ENCODE peak calls at places on chromosomes 11 and 22, in four cellular contexts. M is C1 segment of cervical spinal cord, A is aorta, R is HCT116. W is an unnamed sample.

GRCh38 chr22:49269371-49269770 is 558.3 kb downstream of the BRD1 start:
- DNase-seq in M (no peak), A (no peak), R (no peak), W (no peak)

GRCh38 chr11:57356179-57356757 is 18.1 kb downstream of the P2RX3 start:
- DNase-seq in M (no peak), A (peak; percentile 10), R (no peak), W (no peak)

GRCh38 chr22:50713571-50714056 is 24.4 kb upstream of the ACR start:
- DNase-seq in M (peak; percentile 82), A (peak; percentile 43), R (no peak), W (no peak)

GRCh38 chr22:37394341-37394740 is 32.9 kb downstream of the ELFN2 start:
- DNase-seq in M (no peak), A (no peak), R (no peak), W (no peak)

GRCh38 chr11:17760102-17761029 is 25.8 kb downstream of the KCNC1 start:
- DNase-seq in M (no peak), A (no peak), R (peak; percentile 51), W (peak; percentile 24)

GRCh38 chr11:72773291-72773690 is 20.6 kb downstream of the STARD10 start:
- DNase-seq in M (no peak), A (no peak), R (no peak), W (no peak)

GRCh38 chr11:102783016-102783415 is 2.6 kb upstream of the MMP10 start:
- DNase-seq in M (no peak), A (no peak), R (no peak), W (no peak)

GRCh38 chr11:30586251-30587144 is at the start of gene MPPED2:
- DNase-seq in M (no peak), A (peak; percentile 83), R (no peak), W (no peak)

GRCh38 chr11:2698386-2699184 is 1.2 kb downstream of the KCNQ1OT1 start:
- DNase-seq in M (no peak), A (no peak), R (no peak), W (no peak)

GRCh38 chr11:128472128-128473110 is 114.9 kb downstream of the ETS1 start:
- DNase-seq in M (no peak), A (no peak), R (no peak), W (no peak)

W was measured in NCI-H460.